ENCODE peak calls at places on chromosomes 4 and X, in nine cellular contexts. P is suprapubic skin, D is breast epithelium, X is spleen, W is K562, T is SK-N-SH, J is upper lobe of left lung, G is prostate gland, I is GM12891. C is an unnamed sample.

GRCh38 chr4:38170800-38171199 is 210.6 kb downstream of the PTTG2 start:
- DNase-seq in X (no peak), I (no peak), W (no peak), P (no peak), J (no peak), D (no peak), T (no peak), G (no peak), C (no peak)

GRCh38 chr4:183842134-183842838 is 62.8 kb upstream of the STOX2 start:
- DNase-seq in P (no peak), G (no peak), I (no peak), T (no peak), W (no peak), X (no peak), D (no peak), J (no peak), C (no peak)

GRCh38 chr4:74682567-74683359 is 111.6 kb downstream of the BTC start:
- DNase-seq in D (no peak), P (no peak), W (peak; percentile 84), G (no peak), X (no peak), J (no peak), T (no peak), I (no peak), C (no peak)

GRCh38 chrX:121298499-121298898 is 251.1 kb downstream of the GLUD2 start:
- DNase-seq in G (no peak), D (no peak), I (no peak), J (no peak), T (no peak), W (no peak), P (no peak), X (no peak), C (no peak)

GRCh38 chr4:52588771-52589591 is 70.1 kb downstream of the USP46 start:
- DNase-seq in X (no peak), W (no peak), G (no peak), I (no peak), P (no peak), J (no peak), T (no peak), D (peak; percentile 78), C (no peak)

GRCh38 chrX:34848281-34848680 is 94.3 kb upstream of the FAM47B start:
- DNase-seq in P (no peak), I (no peak), T (no peak), W (no peak), D (no peak), J (no peak), G (no peak), X (no peak), C (no peak)

GRCh38 chr4:40924096-40924792 is 174.5 kb downstream of the NSUN7 start:
- DNase-seq in X (peak; percentile 92), T (peak; percentile 83), I (peak; percentile 57), W (peak; percentile 77), P (peak; percentile 77), G (no peak), D (peak; percentile 17), J (peak; percentile 88), C (peak; percentile 63)

GRCh38 chrX:109199726-109200125 is 282.2 kb downstream of the GUCY2F start:
- DNase-seq in X (no peak), W (no peak), D (no peak), P (no peak), T (no peak), J (no peak), G (no peak), I (no peak), C (no peak)

GRCh38 chr4:917466-917865 is 14.7 kb downstream of the GAK start:
- DNase-seq in J (no peak), D (no peak), T (peak; percentile 11), P (peak; percentile 10), X (peak; percentile 13), I (no peak), W (no peak), G (no peak), C (no peak)

DNA sequence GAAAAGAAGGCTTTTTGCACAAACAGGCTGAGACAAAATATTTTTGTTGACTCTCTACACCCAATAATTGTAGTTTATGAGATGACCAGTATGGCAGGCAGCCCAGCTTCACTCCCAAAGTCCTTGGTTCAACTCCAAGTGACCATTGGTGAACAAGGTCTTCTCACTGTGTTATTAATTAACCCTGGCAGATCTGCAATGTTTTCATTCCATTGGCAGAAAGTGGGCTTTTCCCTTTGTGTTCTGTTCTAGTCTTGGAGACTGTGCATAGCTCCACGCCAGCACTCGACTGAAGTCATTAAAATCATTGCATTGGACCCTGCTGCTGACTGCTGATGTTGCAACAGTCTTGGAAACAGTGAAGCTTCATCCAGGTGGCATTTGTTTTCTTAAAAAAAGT is 277.3 kb upstream of the HAND2 start:
- DNase-seq in I (no peak), T (no peak), X (no peak), G (no peak), W (no peak), P (no peak), D (peak; percentile 21), J (no peak), C (peak; percentile 7)
- TF ChIP-seq POLR2AphosphoS5 in I (no peak), T (no peak), X (no peak), G (no peak), W (no peak), P (no peak), D (no peak), J (no peak), C (no peak)

GRCh38 chrX:14672611-14673172 is 143.4 kb downstream of the GLRA2 start:
- DNase-seq in P (no peak), D (no peak), G (no peak), I (no peak), W (no peak), T (no peak), X (no peak), J (no peak), C (no peak)

GRCh38 chrX:14675500-14675899 is 146.2 kb downstream of the GLRA2 start:
- DNase-seq in G (no peak), X (no peak), W (no peak), I (no peak), D (no peak), P (no peak), T (no peak), J (no peak), C (no peak)

GRCh38 chrX:14676431-14676830 is 147.1 kb downstream of the GLRA2 start:
- DNase-seq in I (no peak), X (no peak), D (no peak), G (no peak), T (no peak), W (no peak), J (no peak), P (no peak), C (no peak)

GRCh38 chrX:14673236-14673635 is 143.9 kb downstream of the GLRA2 start:
- DNase-seq in P (no peak), T (no peak), I (no peak), D (no peak), J (no peak), G (no peak), X (no peak), W (no peak), C (no peak)

DNA sequence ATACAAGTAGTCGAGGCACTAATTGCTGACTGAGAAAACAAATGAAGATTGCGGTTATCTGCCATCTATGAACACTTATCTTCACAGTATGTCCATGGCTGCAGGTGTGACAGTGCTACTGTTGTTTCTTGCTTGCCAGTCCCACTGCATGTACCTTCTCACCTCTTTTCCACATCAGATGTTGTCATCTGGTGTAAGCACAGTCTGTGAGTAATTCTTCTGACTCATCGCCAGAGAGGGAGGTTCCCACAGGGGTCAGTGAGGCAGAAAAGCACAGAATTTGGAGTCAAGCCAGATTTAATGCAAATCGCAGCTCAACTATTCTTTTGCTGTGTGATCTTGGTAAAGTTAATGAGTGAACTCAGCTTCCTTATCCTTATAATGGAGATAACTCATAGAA is 144.4 kb downstream of the GLRA2 start:
- DNase-seq in W (no peak), J (no peak), D (no peak), P (no peak), G (no peak), X (no peak), I (peak; percentile 6), T (no peak), C (peak; percentile 25)
- TF ChIP-seq POLR2AphosphoS5 in W (no peak), J (no peak), D (no peak), P (no peak), G (no peak), X (no peak), I (no peak), T (no peak), C (no peak)

GRCh38 chr4:13601848-13602247 is 25.7 kb downstream of the BOD1L1 start:
- DNase-seq in G (no peak), P (no peak), I (no peak), T (no peak), D (no peak), X (no peak), W (no peak), J (no peak), C (no peak)

GRCh38 chr4:13597141-13597540 is 30.4 kb downstream of the BOD1L1 start:
- DNase-seq in G (no peak), J (no peak), T (no peak), P (no peak), X (no peak), I (no peak), W (no peak), D (no peak), C (no peak)

GRCh38 chr4:13597604-13598003 is 29.9 kb downstream of the BOD1L1 start:
- DNase-seq in D (no peak), W (no peak), G (no peak), I (no peak), X (no peak), T (no peak), J (no peak), P (no peak), C (no peak)

GRCh38 chr4:13601060-13601459 is 26.5 kb downstream of the BOD1L1 start:
- DNase-seq in T (no peak), P (no peak), D (no peak), W (no peak), I (no peak), G (no peak), X (no peak), J (no peak), C (no peak)

GRCh38 chr4:13599159-13599558 is 28.4 kb downstream of the BOD1L1 start:
- DNase-seq in J (no peak), X (no peak), I (no peak), W (no peak), G (no peak), T (peak; percentile 4), D (no peak), P (no peak), C (no peak)
- TF ChIP-seq POLR2AphosphoS5 in J (no peak), X (no peak), I (no peak), W (no peak), G (no peak), T (no peak), D (no peak), P (no peak), C (no peak)

DNA sequence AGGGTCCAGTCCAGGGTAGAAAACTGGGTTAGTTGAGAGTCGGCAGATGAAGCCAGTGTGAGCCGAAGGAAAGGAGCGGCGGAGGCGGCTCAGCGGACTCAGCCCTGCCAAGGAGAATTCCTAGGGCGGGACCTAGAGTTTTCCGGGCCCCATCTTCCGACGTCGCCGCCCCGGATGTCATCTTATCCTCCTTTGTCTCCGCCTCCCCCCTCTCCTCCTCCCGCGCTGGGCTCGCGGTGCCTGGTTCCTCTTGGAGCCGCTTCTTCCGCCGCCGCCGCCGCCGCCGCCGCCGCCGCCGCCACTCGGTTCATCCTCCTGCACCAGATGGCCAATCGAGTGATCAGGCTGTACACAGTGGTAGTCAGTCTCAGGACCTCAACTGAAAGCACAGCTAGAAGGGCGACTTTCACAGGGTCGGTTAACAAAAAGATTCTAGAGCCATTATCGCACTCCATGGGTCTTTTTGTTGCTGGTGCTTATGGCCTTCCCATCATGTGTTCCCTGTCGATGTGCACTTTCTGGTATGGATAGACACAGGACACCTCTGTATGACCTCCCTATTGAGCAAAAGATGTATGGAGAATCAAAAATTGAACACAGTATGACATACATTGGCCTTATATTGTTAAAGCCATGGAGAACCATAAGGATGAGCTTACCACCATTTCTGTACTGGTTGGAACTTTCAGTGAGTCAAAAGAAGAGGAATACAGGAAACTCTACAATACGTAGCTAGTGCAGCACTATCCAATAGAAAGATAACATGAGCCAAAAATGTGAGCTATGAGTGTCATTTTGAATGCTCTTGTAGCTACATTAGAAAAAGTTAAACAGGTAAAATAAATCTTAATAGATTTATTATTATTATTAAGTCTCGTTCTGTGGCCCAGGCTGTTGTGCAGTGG is 32.4 kb upstream of the THOC2 start:
- DNase-seq in P (peak; percentile 87), W (peak; percentile 89), J (peak; percentile 93), D (peak; percentile 77), T (peak; percentile 89), X (peak; percentile 87), I (peak; percentile 36), G (peak; percentile 83), C (peak; percentile 88)
- TF ChIP-seq POLR2AphosphoS5 in P (no peak), W (peak; percentile 48), J (no peak), D (no peak), T (peak; percentile 52), X (peak; percentile 51), I (peak; percentile 36), G (peak; percentile 70), C (no peak)

C was measured in transverse colon.